ENCODE peak calls at places on chromosome 16, in ten cellular contexts. I, G, R, D, Q, J, O, M, N and Y are unnamed samples.

GRCh38 chr16:75514296-75514695 is 19.1 kb upstream of the CHST6 start:
- DNase-seq in M (no peak), D (no peak), J (no peak), O (no peak), R (no peak), G (no peak), Q (no peak), N (no peak), I (no peak), Y (no peak)

GRCh38 chr16:30585400-30586191 is at the start of gene ZNF785:
- DNase-seq in O (peak), J (peak), Q (no peak), N (peak), R (no peak), I (peak), G (peak), M (peak), D (peak), Y (peak)

GRCh38 chr16:74862743-74863244 is 88.2 kb upstream of the FA2H start:
- DNase-seq in M (no peak), O (no peak), I (no peak), N (no peak), D (peak), R (peak), G (peak), Q (peak), J (peak), Y (no peak)

GRCh38 chr16:49281843-49282642 is 405 bp upstream of the CBLN1 start:
- DNase-seq in D (peak), Q (peak), R (no peak), O (peak), I (peak), G (peak), M (peak), J (no peak), N (peak), Y (peak)

GRCh38 chr16:67661101-67661661 is 421 bp downstream of the PARD6A start:
- DNase-seq in N (peak), G (no peak), M (no peak), Q (peak), J (no peak), R (no peak), D (peak), O (no peak), I (no peak), Y (no peak)

GRCh38 chr16:13829712-13830304 is 90.1 kb upstream of the ERCC4 start:
- DNase-seq in D (no peak), N (no peak), Q (no peak), M (no peak), I (no peak), O (no peak), G (no peak), R (no peak), J (no peak), Y (no peak)

GRCh38 chr16:27867122-27868110 is 196.1 kb downstream of the GSG1L start:
- DNase-seq in R (peak), N (no peak), J (no peak), Q (peak), O (peak), G (no peak), M (peak), D (peak), I (peak), Y (peak)

GRCh38 chr16:69324013-69324531 is 6.3 kb downstream of the PDF start:
- DNase-seq in I (peak), M (peak), D (peak), O (no peak), G (peak), J (no peak), R (no peak), N (no peak), Q (no peak), Y (no peak)

GRCh38 chr16:74865922-74866598 is 91.4 kb upstream of the FA2H start:
- DNase-seq in I (no peak), O (peak), M (no peak), Q (no peak), R (peak), G (no peak), D (no peak), N (no peak), J (no peak), Y (no peak)

GRCh38 chr16:65601781-65602180 is 479.9 kb upstream of the CDH11 start:
- DNase-seq in D (no peak), M (no peak), Q (no peak), R (no peak), O (no peak), N (no peak), J (no peak), G (no peak), I (no peak), Y (no peak)

GRCh38 chr16:82088483-82088882 is 53.4 kb downstream of the HSD17B2 start:
- DNase-seq in Q (no peak), M (no peak), R (no peak), G (no peak), D (no peak), O (no peak), J (no peak), N (no peak), I (no peak), Y (no peak)

GRCh38 chr16:14004719-14005315 is 66.3 kb upstream of the MRTFB start:
- DNase-seq in M (no peak), J (no peak), R (no peak), O (no peak), G (no peak), N (no peak), I (no peak), Q (no peak), D (no peak), Y (no peak)

GRCh38 chr16:55294947-55295346 is 29.1 kb upstream of the IRX6 start:
- DNase-seq in J (no peak), G (no peak), M (no peak), D (no peak), N (no peak), O (no peak), R (no peak), Q (no peak), I (no peak), Y (no peak)

DNA sequence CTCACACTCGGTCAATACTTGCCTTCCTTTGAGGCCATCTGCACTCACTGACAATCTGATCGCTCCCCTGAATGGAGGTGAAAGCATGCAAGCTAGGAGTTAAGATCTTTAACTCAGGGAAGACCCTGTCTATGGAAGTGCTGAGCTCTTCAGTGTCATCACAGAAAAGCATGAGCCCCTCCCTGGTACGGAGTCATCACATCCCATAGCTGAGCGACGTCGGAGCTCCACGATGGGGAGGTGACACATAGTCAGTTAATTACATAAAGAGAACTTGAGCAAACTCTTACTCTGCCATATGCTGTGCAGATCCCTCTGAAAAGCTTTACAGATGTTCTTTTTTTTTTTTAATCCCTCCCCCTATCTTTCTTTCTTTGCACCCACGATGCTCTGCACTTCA is 463.2 kb downstream of the WWOX start:
- DNase-seq in J (no peak), I (no peak), D (no peak), O (no peak), Q (no peak), M (no peak), R (no peak), N (no peak), G (no peak), Y (no peak)
- H3K4me3 ChIP-seq in J (no peak), I (no peak), D (no peak), O (no peak), Q (no peak), M (no peak), R (no peak), N (no peak), G (no peak), Y (no peak)

GRCh38 chr16:6076631-6077030 is 979.0 kb upstream of the EEF2KMT start:
- DNase-seq in O (no peak), N (no peak), J (no peak), I (no peak), R (no peak), Q (no peak), G (no peak), D (no peak), M (no peak), Y (no peak)

GRCh38 chr16:6081320-6081976 is 983.9 kb upstream of the EEF2KMT start:
- DNase-seq in M (peak), G (no peak), N (no peak), I (no peak), Q (peak), R (peak), J (no peak), O (peak), D (peak), Y (no peak)
- TF ChIP-seq EP300 in M (no peak), G (no peak), N (no peak), I (no peak), Q (no peak), R (no peak), J (no peak), O (no peak), D (no peak), Y (no peak)

DNA sequence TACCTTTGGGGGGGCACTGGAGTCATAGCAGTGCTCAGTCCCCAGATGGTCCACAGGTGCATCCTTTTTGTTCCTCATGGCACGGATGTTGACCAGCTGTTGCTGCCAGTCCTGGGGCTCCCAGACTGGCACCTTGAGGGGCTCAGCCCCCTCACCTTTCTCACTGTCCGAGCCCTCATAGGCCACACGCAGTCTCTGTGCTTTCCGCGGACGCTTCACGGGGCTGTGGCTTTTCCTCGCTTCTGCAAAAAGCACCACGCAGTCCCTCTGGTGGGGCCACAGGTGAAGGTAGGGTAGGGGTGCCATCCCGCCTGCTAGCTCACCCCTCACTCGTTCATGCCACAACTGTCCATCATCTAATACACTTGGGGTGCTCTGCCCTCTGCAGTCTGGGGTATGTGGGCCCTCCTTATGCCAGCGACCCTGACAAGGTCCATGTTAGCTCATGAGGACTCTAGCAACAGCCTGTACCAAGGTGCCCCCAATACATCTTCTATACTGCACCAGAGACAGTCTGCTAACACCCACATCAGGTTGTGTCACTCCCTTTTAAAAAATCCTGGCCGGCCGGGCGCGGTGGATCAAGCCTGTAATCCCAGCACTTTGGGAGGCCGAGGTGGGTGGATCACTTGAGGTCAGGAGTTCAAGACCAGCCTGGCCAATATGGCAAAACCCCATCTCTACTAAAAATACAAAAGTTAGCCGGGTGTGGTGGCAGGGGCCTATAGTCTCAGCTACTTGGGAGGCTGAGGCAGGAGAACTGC is 1.3 kb downstream of the NTHL1 start:
- DNase-seq in G (no peak), D (no peak), Q (no peak), N (no peak), O (no peak), I (no peak), R (no peak), M (no peak), J (no peak), Y (no peak)
- H3K4me3 ChIP-seq in G (no peak), D (no peak), Q (peak), N (peak), O (no peak), I (no peak), R (peak), M (no peak), J (peak), Y (peak)

GRCh38 chr16:15899538-15900100 is 11.2 kb upstream of the CEP20 start:
- DNase-seq in G (no peak), D (no peak), M (peak), Q (peak), N (no peak), R (peak), O (no peak), I (no peak), J (peak), Y (peak)
- TF ChIP-seq EP300 in G (no peak), D (no peak), M (no peak), Q (peak), N (no peak), R (peak), O (no peak), I (no peak), J (peak), Y (no peak)

GRCh38 chr16:53803998-53804397 is 100.0 kb downstream of the FTO start:
- DNase-seq in J (no peak), R (no peak), G (no peak), D (no peak), Q (no peak), O (no peak), I (no peak), M (no peak), N (no peak), Y (no peak)

GRCh38 chr16:53805113-53805512 is 101.2 kb downstream of the FTO start:
- DNase-seq in M (no peak), Q (no peak), J (no peak), R (no peak), D (no peak), I (no peak), O (no peak), G (no peak), N (no peak), Y (no peak)

GRCh38 chr16:53804467-53804866 is 100.5 kb downstream of the FTO start:
- DNase-seq in D (no peak), N (no peak), M (no peak), O (no peak), I (no peak), R (no peak), J (no peak), G (no peak), Q (no peak), Y (no peak)

GRCh38 chr16:53803451-53803850 is 99.5 kb downstream of the FTO start:
- DNase-seq in O (no peak), M (no peak), J (no peak), R (no peak), N (no peak), I (no peak), G (no peak), Q (no peak), D (no peak), Y (no peak)

GRCh38 chr16:53805747-53806146 is 101.8 kb downstream of the FTO start:
- DNase-seq in J (no peak), R (no peak), I (no peak), O (no peak), M (no peak), D (no peak), G (no peak), Q (no peak), N (no peak), Y (no peak)
- H3K4me3 ChIP-seq in J (no peak), R (no peak), I (no peak), O (no peak), M (no peak), D (no peak), G (no peak), Q (no peak), N (no peak), Y (no peak)

GRCh38 chr16:89708481-89708931 is 7.0 kb upstream of the SPATA2L start:
- DNase-seq in M (peak), J (no peak), I (no peak), O (no peak), R (no peak), Q (no peak), G (no peak), D (no peak), N (no peak), Y (peak)
- TF ChIP-seq EP300 in M (no peak), J (no peak), I (no peak), O (no peak), R (no peak), Q (no peak), G (no peak), D (no peak), N (no peak), Y (no peak)

GRCh38 chr16:56933828-56934598 is 2.1 kb downstream of the HERPUD1 start:
- DNase-seq in G (no peak), Q (no peak), I (no peak), R (no peak), M (no peak), N (no peak), J (no peak), O (no peak), D (no peak), Y (no peak)
- H3K4me3 ChIP-seq in G (peak), Q (peak), I (peak), R (peak), M (peak), N (peak), J (peak), O (no peak), D (peak), Y (peak)

GRCh38 chr16:2983706-2984136 is 3.5 kb upstream of the PKMYT1 start:
- DNase-seq in J (no peak), M (peak), G (peak), Q (peak), O (no peak), N (peak), R (peak), D (peak), I (peak), Y (peak)
- TF ChIP-seq EP300 in J (no peak), M (no peak), G (no peak), Q (no peak), O (no peak), N (no peak), R (no peak), D (no peak), I (no peak), Y (no peak)

GRCh38 chr16:86910146-86910805 is 331.9 kb downstream of the FOXL1 start:
- DNase-seq in J (no peak), O (no peak), N (no peak), D (no peak), Q (no peak), G (no peak), M (no peak), R (no peak), I (no peak), Y (no peak)
- H3K4me3 ChIP-seq in J (no peak), O (no peak), N (no peak), D (no peak), Q (no peak), G (no peak), M (no peak), R (no peak), I (no peak), Y (no peak)

GRCh38 chr16:84061236-84061830 is 18.7 kb upstream of the SLC38A8 start:
- DNase-seq in D (no peak), O (no peak), N (peak), I (peak), Q (no peak), J (no peak), R (no peak), G (no peak), M (no peak), Y (no peak)

GRCh38 chr16:84065536-84066132 is 23.0 kb upstream of the SLC38A8 start:
- DNase-seq in O (no peak), I (no peak), Q (peak), R (peak), G (peak), D (peak), M (peak), N (no peak), J (no peak), Y (no peak)

GRCh38 chr16:84063972-84064371 is 21.4 kb upstream of the SLC38A8 start:
- DNase-seq in G (no peak), N (no peak), M (no peak), O (no peak), I (no peak), Q (no peak), R (no peak), J (no peak), D (peak), Y (no peak)

GRCh38 chr16:84059946-84060901 is 17.6 kb upstream of the SLC38A8 start:
- DNase-seq in O (no peak), G (no peak), Q (no peak), N (peak), D (no peak), I (no peak), J (no peak), R (no peak), M (no peak), Y (no peak)

GRCh38 chr16:84062734-84063640 is 20.4 kb upstream of the SLC38A8 start:
- DNase-seq in R (peak), G (peak), M (peak), N (peak), J (no peak), D (peak), Q (peak), I (peak), O (peak), Y (peak)
- TF ChIP-seq EP300 in R (no peak), G (peak), M (no peak), N (no peak), J (no peak), D (no peak), Q (no peak), I (no peak), O (no peak), Y (no peak)